ENCODE peak calls at places on chromosomes 11 and 22, in eight cellular contexts. One of them, this sample, is unnamed.

GRCh38 chr11:105144887-105145286 is 5.3 kb upstream of the CARD18 start:
- DNase-seq in foreskin keratinocyte: no peak
- DNase-seq in AG09319: peak
- DNase-seq in AG10803: peak
- DNase-seq in cardiac fibroblast: peak
- DNase-seq in kidney epithelial cell: peak
- DNase-seq in GM12865: no peak
- DNase-seq in breast epithelium: no peak
- DNase-seq in this sample: no peak

GRCh38 chr11:223026-223789 is 12.9 kb downstream of the SIRT3 start:
- DNase-seq in AG09319: no peak
- DNase-seq in foreskin keratinocyte: no peak
- DNase-seq in breast epithelium: no peak
- DNase-seq in GM12865: no peak
- DNase-seq in kidney epithelial cell: no peak
- DNase-seq in AG10803: no peak
- DNase-seq in cardiac fibroblast: no peak
- DNase-seq in this sample: no peak

GRCh38 chr22:45259754-45260394 is 19.2 kb upstream of the KIAA0930 start:
- DNase-seq in foreskin keratinocyte: no peak
- DNase-seq in breast epithelium: no peak
- DNase-seq in cardiac fibroblast: no peak
- DNase-seq in AG09319: no peak
- DNase-seq in AG10803: no peak
- DNase-seq in kidney epithelial cell: no peak
- DNase-seq in GM12865: no peak
- DNase-seq in this sample: no peak

GRCh38 chr11:117490019-117490679 is 162.5 kb downstream of the CEP164 start:
- DNase-seq in cardiac fibroblast: no peak
- DNase-seq in breast epithelium: no peak
- DNase-seq in AG10803: no peak
- DNase-seq in foreskin keratinocyte: no peak
- DNase-seq in GM12865: no peak
- DNase-seq in kidney epithelial cell: no peak
- DNase-seq in AG09319: no peak
- DNase-seq in this sample: no peak

GRCh38 chr11:34439521-34440258 is 956 bp downstream of the CAT start:
- DNase-seq in AG09319: no peak
- DNase-seq in foreskin keratinocyte: no peak
- DNase-seq in GM12865: no peak
- DNase-seq in kidney epithelial cell: no peak
- DNase-seq in cardiac fibroblast: no peak
- DNase-seq in AG10803: no peak
- DNase-seq in breast epithelium: no peak
- DNase-seq in this sample: no peak

GRCh38 chr11:63986932-63987513 is 785 bp downstream of the OTUB1 start:
- DNase-seq in AG10803: no peak
- DNase-seq in cardiac fibroblast: no peak
- DNase-seq in foreskin keratinocyte: no peak
- DNase-seq in GM12865: no peak
- DNase-seq in AG09319: no peak
- DNase-seq in breast epithelium: no peak
- DNase-seq in kidney epithelial cell: no peak
- DNase-seq in this sample: no peak

GRCh38 chr11:31974737-31975136 is 116.1 kb upstream of the RCN1 start:
- DNase-seq in foreskin keratinocyte: peak
- DNase-seq in breast epithelium: no peak
- DNase-seq in GM12865: no peak
- DNase-seq in kidney epithelial cell: peak
- DNase-seq in cardiac fibroblast: peak
- DNase-seq in AG10803: peak
- DNase-seq in AG09319: peak
- DNase-seq in this sample: no peak

GRCh38 chr22:27952091-27952490 is 33.0 kb upstream of the PITPNB start:
- DNase-seq in cardiac fibroblast: peak
- DNase-seq in foreskin keratinocyte: no peak
- DNase-seq in kidney epithelial cell: peak
- DNase-seq in AG10803: peak
- DNase-seq in GM12865: no peak
- DNase-seq in AG09319: peak
- DNase-seq in breast epithelium: no peak
- DNase-seq in this sample: no peak

GRCh38 chr22:37160037-37160436 is 10.3 kb upstream of the IL2RB start:
- DNase-seq in AG09319: no peak
- DNase-seq in GM12865: no peak
- DNase-seq in cardiac fibroblast: no peak
- DNase-seq in AG10803: no peak
- DNase-seq in breast epithelium: no peak
- DNase-seq in foreskin keratinocyte: no peak
- DNase-seq in kidney epithelial cell: no peak
- DNase-seq in this sample: no peak

GRCh38 chr11:65440831-65441499 is 18.4 kb downstream of the NEAT1 start:
- DNase-seq in AG10803: peak
- DNase-seq in cardiac fibroblast: peak
- DNase-seq in kidney epithelial cell: no peak
- DNase-seq in AG09319: no peak
- DNase-seq in GM12865: peak
- DNase-seq in foreskin keratinocyte: no peak
- DNase-seq in breast epithelium: peak
- DNase-seq in this sample: no peak

GRCh38 chr11:130522284-130522961 is 74.0 kb downstream of the ADAMTS15 start:
- DNase-seq in foreskin keratinocyte: peak
- DNase-seq in GM12865: no peak
- DNase-seq in AG10803: peak
- DNase-seq in cardiac fibroblast: peak
- DNase-seq in kidney epithelial cell: peak
- DNase-seq in breast epithelium: peak
- DNase-seq in AG09319: peak
- DNase-seq in this sample: no peak

GRCh38 chr11:29448246-29448877 is 568.5 kb downstream of the KCNA4 start:
- DNase-seq in breast epithelium: no peak
- DNase-seq in foreskin keratinocyte: no peak
- DNase-seq in AG09319: no peak
- DNase-seq in GM12865: peak
- DNase-seq in cardiac fibroblast: peak
- DNase-seq in AG10803: peak
- DNase-seq in kidney epithelial cell: no peak
- DNase-seq in this sample: no peak
- TF ChIP-seq CTCF in breast epithelium: peak
- TF ChIP-seq CTCF in foreskin keratinocyte: peak
- TF ChIP-seq CTCF in AG09319: peak
- TF ChIP-seq CTCF in GM12865: peak
- TF ChIP-seq CTCF in cardiac fibroblast: peak
- TF ChIP-seq CTCF in AG10803: peak
- TF ChIP-seq CTCF in kidney epithelial cell: peak
- TF ChIP-seq CTCF in this sample: peak

DNA sequence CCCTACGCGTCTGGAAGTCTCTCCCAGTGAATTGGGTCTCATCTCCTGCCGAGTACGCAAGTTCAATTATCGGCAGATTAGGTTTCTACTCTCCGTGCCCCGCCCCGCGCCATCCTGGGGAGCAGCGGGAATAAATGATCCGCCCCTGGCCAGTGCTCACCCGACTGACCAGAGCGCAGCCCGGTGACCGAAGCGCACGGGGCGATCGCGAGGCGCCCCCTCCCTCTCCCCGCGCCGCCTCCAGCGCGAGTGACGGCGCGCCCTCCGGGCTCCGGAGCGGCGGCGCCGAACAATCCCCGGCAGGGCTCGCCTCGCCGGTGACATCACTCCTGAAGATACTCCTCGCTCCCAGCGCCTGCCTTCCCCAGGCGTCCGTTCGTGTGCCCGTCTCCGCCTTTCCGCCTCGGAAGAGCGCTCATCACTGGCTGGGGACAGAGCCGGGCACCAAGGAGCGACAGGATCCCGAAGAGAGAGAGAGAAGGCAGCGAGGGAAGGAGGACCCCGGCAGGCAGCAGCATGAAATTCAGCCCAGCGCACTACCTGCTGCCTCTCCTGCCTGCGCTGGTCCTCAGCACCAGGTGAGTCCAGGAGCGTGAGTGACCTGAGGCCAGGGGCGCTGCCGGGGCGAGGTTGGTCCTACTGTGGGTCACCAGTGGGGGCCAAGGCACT is at the start of gene LUZP2:
- DNase-seq in AG10803: peak
- DNase-seq in cardiac fibroblast: peak
- DNase-seq in AG09319: no peak
- DNase-seq in breast epithelium: no peak
- DNase-seq in GM12865: no peak
- DNase-seq in foreskin keratinocyte: no peak
- DNase-seq in kidney epithelial cell: no peak
- DNase-seq in this sample: no peak
- TF ChIP-seq CTCF in AG10803: no peak
- TF ChIP-seq CTCF in cardiac fibroblast: no peak
- TF ChIP-seq CTCF in AG09319: no peak
- TF ChIP-seq CTCF in breast epithelium: no peak
- TF ChIP-seq CTCF in GM12865: no peak
- TF ChIP-seq CTCF in foreskin keratinocyte: peak
- TF ChIP-seq CTCF in kidney epithelial cell: peak
- TF ChIP-seq CTCF in this sample: no peak

GRCh38 chr11:131544591-131544990 is 174.2 kb downstream of the NTM start:
- DNase-seq in foreskin keratinocyte: no peak
- DNase-seq in GM12865: no peak
- DNase-seq in AG09319: no peak
- DNase-seq in kidney epithelial cell: no peak
- DNase-seq in breast epithelium: no peak
- DNase-seq in AG10803: no peak
- DNase-seq in cardiac fibroblast: no peak
- DNase-seq in this sample: no peak
- TF ChIP-seq CTCF in foreskin keratinocyte: no peak
- TF ChIP-seq CTCF in GM12865: no peak
- TF ChIP-seq CTCF in AG09319: no peak
- TF ChIP-seq CTCF in kidney epithelial cell: no peak
- TF ChIP-seq CTCF in breast epithelium: no peak
- TF ChIP-seq CTCF in AG10803: no peak
- TF ChIP-seq CTCF in cardiac fibroblast: no peak
- TF ChIP-seq CTCF in this sample: no peak

GRCh38 chr11:107743161-107743560 is 31.3 kb upstream of the SLN start:
- DNase-seq in foreskin keratinocyte: no peak
- DNase-seq in GM12865: no peak
- DNase-seq in breast epithelium: no peak
- DNase-seq in AG10803: no peak
- DNase-seq in cardiac fibroblast: no peak
- DNase-seq in kidney epithelial cell: no peak
- DNase-seq in AG09319: no peak
- DNase-seq in this sample: no peak
- TF ChIP-seq CTCF in foreskin keratinocyte: no peak
- TF ChIP-seq CTCF in GM12865: no peak
- TF ChIP-seq CTCF in breast epithelium: no peak
- TF ChIP-seq CTCF in AG10803: no peak
- TF ChIP-seq CTCF in cardiac fibroblast: no peak
- TF ChIP-seq CTCF in kidney epithelial cell: no peak
- TF ChIP-seq CTCF in AG09319: no peak
- TF ChIP-seq CTCF in this sample: no peak

DNA sequence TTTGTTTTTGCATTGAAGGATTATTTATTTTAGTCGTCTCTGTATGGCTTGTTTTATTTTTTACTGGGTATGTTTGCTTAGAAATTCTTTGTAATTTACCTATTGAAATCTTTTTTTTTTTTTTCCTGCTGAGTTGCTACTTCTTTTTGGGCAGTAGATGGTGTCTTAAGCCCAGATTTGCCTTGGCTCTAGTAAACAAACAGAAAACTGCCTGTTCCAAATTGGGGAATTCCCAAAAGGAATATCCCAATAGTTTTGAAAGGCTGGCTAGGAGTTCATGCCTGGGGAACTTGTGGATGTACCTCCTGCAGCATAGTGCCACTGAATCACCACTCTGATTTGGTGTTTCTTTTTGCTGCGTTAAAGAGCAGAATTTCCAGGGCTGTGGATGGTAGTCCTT is 17.7 kb downstream of the PAMR1 start:
- DNase-seq in kidney epithelial cell: no peak
- DNase-seq in AG10803: no peak
- DNase-seq in cardiac fibroblast: peak
- DNase-seq in AG09319: no peak
- DNase-seq in GM12865: no peak
- DNase-seq in breast epithelium: no peak
- DNase-seq in foreskin keratinocyte: no peak
- DNase-seq in this sample: no peak
- TF ChIP-seq CTCF in kidney epithelial cell: no peak
- TF ChIP-seq CTCF in AG10803: no peak
- TF ChIP-seq CTCF in cardiac fibroblast: peak
- TF ChIP-seq CTCF in AG09319: no peak
- TF ChIP-seq CTCF in GM12865: no peak
- TF ChIP-seq CTCF in breast epithelium: no peak
- TF ChIP-seq CTCF in foreskin keratinocyte: peak
- TF ChIP-seq CTCF in this sample: no peak

GRCh38 chr11:125257185-125257584 is 92.6 kb downstream of the PKNOX2 start:
- DNase-seq in kidney epithelial cell: no peak
- DNase-seq in GM12865: no peak
- DNase-seq in foreskin keratinocyte: no peak
- DNase-seq in AG09319: no peak
- DNase-seq in AG10803: no peak
- DNase-seq in cardiac fibroblast: no peak
- DNase-seq in breast epithelium: no peak
- DNase-seq in this sample: no peak

GRCh38 chr11:125261471-125262087 is 97.0 kb downstream of the PKNOX2 start:
- DNase-seq in AG09319: no peak
- DNase-seq in kidney epithelial cell: no peak
- DNase-seq in AG10803: no peak
- DNase-seq in foreskin keratinocyte: no peak
- DNase-seq in cardiac fibroblast: no peak
- DNase-seq in GM12865: no peak
- DNase-seq in breast epithelium: no peak
- DNase-seq in this sample: no peak

GRCh38 chr11:125256471-125257010 is 92.0 kb downstream of the PKNOX2 start:
- DNase-seq in kidney epithelial cell: no peak
- DNase-seq in breast epithelium: no peak
- DNase-seq in foreskin keratinocyte: no peak
- DNase-seq in AG10803: no peak
- DNase-seq in GM12865: no peak
- DNase-seq in AG09319: no peak
- DNase-seq in cardiac fibroblast: no peak
- DNase-seq in this sample: no peak

GRCh38 chr11:125257751-125258150 is 93.2 kb downstream of the PKNOX2 start:
- DNase-seq in GM12865: no peak
- DNase-seq in kidney epithelial cell: no peak
- DNase-seq in foreskin keratinocyte: no peak
- DNase-seq in cardiac fibroblast: no peak
- DNase-seq in AG09319: no peak
- DNase-seq in AG10803: no peak
- DNase-seq in breast epithelium: no peak
- DNase-seq in this sample: no peak

DNA sequence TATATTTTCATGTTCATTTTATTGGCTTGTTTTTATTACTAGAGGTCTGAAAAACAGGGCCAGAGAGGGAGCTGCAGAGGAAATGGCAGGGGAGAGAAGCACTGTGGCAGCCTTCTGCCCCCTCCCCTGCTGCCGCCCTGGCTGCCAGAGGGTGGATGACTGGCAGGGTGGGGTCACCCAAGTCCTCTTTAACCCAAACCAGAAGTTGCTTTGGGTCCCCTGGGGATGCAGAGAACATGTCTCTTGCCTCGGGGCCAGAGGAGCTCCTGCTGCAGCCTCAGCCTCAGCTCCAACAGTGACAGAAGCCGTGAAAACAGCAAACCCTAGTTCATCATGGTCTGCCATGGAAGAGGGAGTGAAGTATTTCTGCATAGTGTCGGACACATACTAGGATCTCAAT is 94.1 kb downstream of the PKNOX2 start:
- DNase-seq in AG09319: no peak
- DNase-seq in cardiac fibroblast: no peak
- DNase-seq in foreskin keratinocyte: no peak
- DNase-seq in kidney epithelial cell: no peak
- DNase-seq in GM12865: no peak
- DNase-seq in breast epithelium: no peak
- DNase-seq in AG10803: no peak
- DNase-seq in this sample: no peak
- TF ChIP-seq CTCF in AG09319: no peak
- TF ChIP-seq CTCF in cardiac fibroblast: no peak
- TF ChIP-seq CTCF in foreskin keratinocyte: no peak
- TF ChIP-seq CTCF in kidney epithelial cell: no peak
- TF ChIP-seq CTCF in GM12865: no peak
- TF ChIP-seq CTCF in breast epithelium: no peak
- TF ChIP-seq CTCF in AG10803: no peak
- TF ChIP-seq CTCF in this sample: no peak

GRCh38 chr11:90204832-90205646 is 17.8 kb downstream of the CHORDC1 start:
- DNase-seq in cardiac fibroblast: peak
- DNase-seq in foreskin keratinocyte: no peak
- DNase-seq in breast epithelium: no peak
- DNase-seq in GM12865: peak
- DNase-seq in AG09319: peak
- DNase-seq in kidney epithelial cell: no peak
- DNase-seq in AG10803: peak
- DNase-seq in this sample: peak
- TF ChIP-seq CTCF in cardiac fibroblast: peak
- TF ChIP-seq CTCF in foreskin keratinocyte: peak
- TF ChIP-seq CTCF in breast epithelium: peak
- TF ChIP-seq CTCF in GM12865: peak
- TF ChIP-seq CTCF in AG09319: peak
- TF ChIP-seq CTCF in kidney epithelial cell: peak
- TF ChIP-seq CTCF in AG10803: peak
- TF ChIP-seq CTCF in this sample: peak